ENCODE peak calls at places on chromosomes 16 and 17, in ten cellular contexts. U is CD8-positive, alpha-beta memory T cell; Z is foreskin keratinocyte; S is sigmoid colon; F is A549; V is RWPE2; P is lower lobe of right lung; A is CD4-positive, alpha-beta memory T cell; W is HCT116; C is CD4-positive, alpha-beta T cell. Y is an unnamed sample.

GRCh38 chr16:67697813-67698212 is 21.3 kb downstream of the GFOD2 start:
- DNase-seq in U (no peak), Z (no peak), S (peak; percentile 11), F (no peak), V (no peak), P (no peak), A (no peak), W (no peak), C (no peak), Y (no peak)

GRCh38 chr17:42247734-42248133 is 28.5 kb downstream of the STAT5B start:
- DNase-seq in U (no peak), Z (peak; percentile 39), S (peak; percentile 66), F (no peak), V (no peak), P (no peak), A (no peak), W (no peak), C (no peak), Y (no peak)

GRCh38 chr17:51372345-51373004 is 112.1 kb downstream of the UTP18 start:
- DNase-seq in U (no peak), Z (no peak), S (no peak), F (peak; percentile 33), V (no peak), P (no peak), A (peak; percentile 0), W (peak; percentile 98), C (no peak), Y (peak; percentile 45)

GRCh38 chr17:66677201-66677981 is 157.5 kb upstream of the CACNG5 start:
- DNase-seq in U (no peak), Z (peak; percentile 95), S (no peak), F (no peak), V (no peak), P (no peak), A (no peak), W (no peak), C (no peak), Y (no peak)

GRCh38 chr17:66904760-66905637 is 59.5 kb upstream of the CACNG4 start:
- DNase-seq in U (no peak), Z (peak; percentile 66), S (no peak), F (peak; percentile 49), V (no peak), P (no peak), A (no peak), W (no peak), C (no peak), Y (no peak)

GRCh38 chr17:72778161-72779151 is 314.0 kb downstream of the SLC39A11 start:
- DNase-seq in U (no peak), Z (no peak), S (no peak), F (no peak), V (no peak), P (no peak), A (no peak), W (no peak), C (no peak), Y (no peak)

GRCh38 chr17:81365601-81366585 is 29.4 kb upstream of the BAHCC1 start:
- DNase-seq in U (no peak), Z (peak; percentile 72), S (peak; percentile 92), F (no peak), V (peak; percentile 84), P (peak; percentile 91), A (peak; percentile 38), W (peak; percentile 89), C (no peak), Y (no peak)

GRCh38 chr17:75182319-75182568 is 515 bp downstream of the SUMO2 start:
- DNase-seq in U (no peak), Z (no peak), S (no peak), F (no peak), V (no peak), P (no peak), A (no peak), W (no peak), C (no peak), Y (no peak)

DNA sequence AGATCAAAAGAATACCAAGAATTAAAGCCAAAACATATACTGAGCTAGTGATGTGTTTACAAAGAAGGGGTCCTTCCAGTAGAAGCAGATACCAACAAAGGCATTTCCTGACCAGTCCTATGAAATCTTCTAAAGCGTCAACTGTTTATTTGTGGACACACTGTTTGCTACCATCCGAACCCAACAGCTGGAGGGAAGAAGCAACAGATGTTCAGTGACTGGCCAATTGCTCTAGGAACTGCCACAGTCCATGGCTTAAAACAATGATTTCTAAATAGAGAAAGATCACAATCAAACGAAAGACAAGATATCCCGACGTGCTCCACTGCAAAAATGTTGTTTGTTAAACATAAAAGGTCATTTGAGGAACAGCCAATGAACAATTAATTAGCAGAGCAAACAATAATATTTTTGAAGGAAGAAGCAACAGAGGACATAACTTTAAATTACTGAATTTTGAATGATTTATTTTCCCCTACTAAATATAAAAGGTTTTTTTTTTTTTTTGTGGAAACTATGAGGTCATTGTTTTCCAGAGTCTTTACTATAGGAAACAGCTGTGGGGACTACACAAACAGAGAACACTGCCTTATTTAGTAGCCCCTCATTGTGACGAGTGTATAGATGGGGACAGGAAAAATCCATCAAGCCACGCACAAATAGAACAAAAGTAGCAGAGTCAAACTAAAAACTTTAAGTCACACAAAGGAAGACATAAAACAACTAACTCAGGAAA is 17.2 kb downstream of the USP31 start:
- DNase-seq in U (no peak), Z (no peak), S (no peak), F (no peak), V (no peak), P (no peak), A (no peak), W (no peak), C (no peak), Y (no peak)
- H3K27ac ChIP-seq in U (no peak overlapping the region), Z (no peak overlapping the region), S (peak overlapping the region; percentile 89), F (no peak overlapping the region), V (no peak overlapping the region), P (peak overlapping the region; percentile 59), A (no peak overlapping the region), W (no peak overlapping the region), C (no peak overlapping the region), Y (no peak overlapping the region)

GRCh38 chr16:74872302-74872701 is 97.7 kb upstream of the FA2H start:
- DNase-seq in U (no peak), Z (no peak), S (no peak), F (no peak), V (no peak), P (no peak), A (no peak), W (no peak), C (no peak), Y (no peak)

GRCh38 chr16:74871608-74872007 is 97.0 kb upstream of the FA2H start:
- DNase-seq in U (no peak), Z (no peak), S (no peak), F (no peak), V (no peak), P (no peak), A (no peak), W (no peak), C (no peak), Y (peak; percentile 73)

GRCh38 chr16:74874912-74875311 is 100.3 kb upstream of the FA2H start:
- DNase-seq in U (no peak), Z (no peak), S (no peak), F (no peak), V (no peak), P (no peak), A (no peak), W (no peak), C (no peak), Y (no peak)

GRCh38 chr16:74877706-74878105 is 103.1 kb upstream of the FA2H start:
- DNase-seq in U (no peak), Z (no peak), S (no peak), F (no peak), V (no peak), P (no peak), A (no peak), W (no peak), C (no peak), Y (no peak)

DNA sequence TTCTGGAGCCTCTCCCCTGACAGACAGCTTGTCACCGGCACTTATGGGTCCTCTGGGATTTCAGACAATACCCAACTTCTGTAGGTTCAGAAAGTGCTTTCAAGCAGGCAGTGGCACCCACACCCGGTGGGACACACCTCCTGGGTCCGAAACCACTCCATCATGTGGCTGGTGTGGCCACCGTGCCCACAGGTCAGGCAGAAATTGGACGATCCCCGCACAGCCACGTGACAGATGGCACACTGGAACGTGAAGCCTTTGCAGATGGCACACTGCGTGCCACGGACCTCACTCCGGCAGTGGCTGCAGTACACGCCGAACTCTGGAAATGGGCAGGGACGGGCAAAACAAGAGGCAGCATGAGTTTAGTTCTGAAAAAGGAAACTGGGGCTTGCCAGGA is 99.5 kb upstream of the FA2H start:
- DNase-seq in U (no peak), Z (no peak), S (no peak), F (no peak), V (no peak), P (no peak), A (no peak), W (no peak), C (no peak), Y (no peak)
- H3K27ac ChIP-seq in U (no peak overlapping the region), Z (no peak overlapping the region), S (no peak overlapping the region), F (no peak overlapping the region), V (no peak overlapping the region), P (no peak overlapping the region), A (no peak overlapping the region), W (no peak overlapping the region), C (no peak overlapping the region), Y (no peak overlapping the region)

GRCh38 chr16:84465154-84465553 is 39.3 kb downstream of the MEAK7 start:
- DNase-seq in U (no peak), Z (no peak), S (peak; percentile 39), F (no peak), V (peak; percentile 37), P (no peak), A (no peak), W (no peak), C (no peak), Y (no peak)
- H3K27ac ChIP-seq in U (no peak overlapping the region), Z (no peak overlapping the region), S (no peak overlapping the region), F (no peak overlapping the region), V (no peak overlapping the region), P (no peak overlapping the region), A (no peak overlapping the region), W (no peak overlapping the region), C (no peak overlapping the region), Y (no peak overlapping the region)

GRCh38 chr17:4728124-4728523 is 3.1 kb upstream of the MED11 start:
- DNase-seq in U (no peak), Z (no peak), S (no peak), F (no peak), V (no peak), P (peak; percentile 70), A (no peak), W (no peak), C (no peak), Y (no peak)

GRCh38 chr17:4721203-4722135 is 9.8 kb upstream of the MED11 start:
- DNase-seq in U (peak; percentile 65), Z (no peak), S (no peak), F (peak; percentile 85), V (no peak), P (peak; percentile 76), A (no peak), W (peak; percentile 48), C (no peak), Y (no peak)

GRCh38 chr17:4724655-4725054 is 6.6 kb upstream of the MED11 start:
- DNase-seq in U (no peak), Z (no peak), S (no peak), F (no peak), V (no peak), P (peak; percentile 11), A (no peak), W (no peak), C (no peak), Y (no peak)

GRCh38 chr17:4722678-4723240 is 8.5 kb upstream of the MED11 start:
- DNase-seq in U (no peak), Z (no peak), S (no peak), F (no peak), V (no peak), P (peak; percentile 17), A (no peak), W (no peak), C (no peak), Y (no peak)

DNA sequence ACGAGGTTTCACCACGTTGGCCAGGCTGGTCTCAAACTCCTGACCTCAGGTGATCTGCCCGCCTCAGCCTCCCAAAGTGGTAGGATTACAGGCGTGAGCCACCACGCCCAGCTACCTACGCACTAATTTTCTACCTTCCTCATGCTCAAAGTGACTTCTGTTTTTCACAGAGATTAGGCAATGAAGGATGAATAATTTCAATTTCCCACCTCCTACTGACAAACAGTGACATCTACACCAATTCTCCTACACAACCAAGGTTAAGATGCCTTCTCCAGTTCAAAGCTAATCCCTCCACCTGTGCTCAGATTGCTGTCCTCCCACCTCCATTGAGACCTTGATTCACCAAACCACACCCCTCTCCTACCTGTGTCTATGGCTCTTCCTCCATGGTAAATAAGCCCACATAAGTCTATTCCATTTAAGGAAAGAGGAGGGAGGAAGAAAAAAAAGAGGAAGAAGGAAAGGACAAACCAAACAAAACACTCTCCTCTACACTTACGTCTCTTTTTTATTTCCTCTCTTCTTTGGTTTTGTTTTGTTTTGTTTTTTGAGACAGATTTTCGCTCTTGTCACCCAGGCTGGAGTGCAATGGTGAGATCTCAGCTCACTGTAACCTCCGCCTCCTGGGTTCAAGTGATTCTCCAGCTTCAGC is 5.5 kb upstream of the MED11 start:
- DNase-seq in U (no peak), Z (no peak), S (no peak), F (no peak), V (no peak), P (no peak), A (no peak), W (no peak), C (no peak), Y (no peak)
- H3K27ac ChIP-seq in U (no peak overlapping the region), Z (no peak overlapping the region), S (peak overlapping the region; percentile 25), F (peak overlapping the region; percentile 39), V (no peak overlapping the region), P (peak overlapping the region; percentile 60), A (no peak overlapping the region), W (no peak overlapping the region), C (no peak overlapping the region), Y (no peak overlapping the region)